ENCODE peak calls at places on chromosome 21, in nine cellular contexts. One of them, this sample, is unnamed.

GRCh38 chr21:38241029-38241740 is 15.6 kb upstream of the KCNJ15 start:
- DNase-seq in suprapubic skin: peak; percentile 71
- DNase-seq in transverse colon: no peak
- DNase-seq in heart right ventricle: peak; percentile 38
- DNase-seq in CD8-positive, alpha-beta T cell: no peak
- DNase-seq in heart left ventricle: peak; percentile 28
- DNase-seq in neural progenitor cell: no peak
- DNase-seq in lower lobe of right lung: no peak
- DNase-seq in IMR-90: no peak
- DNase-seq in this sample: peak; percentile 43

GRCh38 chr21:17406202-17406601 is 106.6 kb upstream of the CXADR start:
- DNase-seq in heart left ventricle: no peak
- DNase-seq in transverse colon: no peak
- DNase-seq in heart right ventricle: no peak
- DNase-seq in neural progenitor cell: no peak
- DNase-seq in IMR-90: no peak
- DNase-seq in suprapubic skin: no peak
- DNase-seq in CD8-positive, alpha-beta T cell: no peak
- DNase-seq in lower lobe of right lung: no peak
- DNase-seq in this sample: no peak

GRCh38 chr21:38289697-38290096 is 32.9 kb downstream of the KCNJ15 start:
- DNase-seq in transverse colon: peak; percentile 16
- DNase-seq in CD8-positive, alpha-beta T cell: no peak
- DNase-seq in suprapubic skin: no peak
- DNase-seq in IMR-90: peak; percentile 98
- DNase-seq in heart left ventricle: peak; percentile 34
- DNase-seq in lower lobe of right lung: peak; percentile 80
- DNase-seq in heart right ventricle: no peak
- DNase-seq in neural progenitor cell: no peak
- DNase-seq in this sample: peak; percentile 72

GRCh38 chr21:41289431-41289830 is 27.2 kb upstream of the FAM3B start:
- DNase-seq in neural progenitor cell: peak; percentile 59
- DNase-seq in transverse colon: no peak
- DNase-seq in heart right ventricle: no peak
- DNase-seq in suprapubic skin: no peak
- DNase-seq in IMR-90: peak; percentile 4
- DNase-seq in heart left ventricle: no peak
- DNase-seq in lower lobe of right lung: no peak
- DNase-seq in CD8-positive, alpha-beta T cell: no peak
- DNase-seq in this sample: peak; percentile 18

GRCh38 chr21:28971171-28971570 is 21.5 kb downstream of the LTN1 start:
- DNase-seq in lower lobe of right lung: no peak
- DNase-seq in IMR-90: peak; percentile 19
- DNase-seq in heart left ventricle: no peak
- DNase-seq in transverse colon: no peak
- DNase-seq in heart right ventricle: no peak
- DNase-seq in CD8-positive, alpha-beta T cell: no peak
- DNase-seq in suprapubic skin: no peak
- DNase-seq in neural progenitor cell: peak; percentile 84
- DNase-seq in this sample: no peak

GRCh38 chr21:36656138-36656537 is 42.8 kb upstream of the SIM2 start:
- DNase-seq in neural progenitor cell: no peak
- DNase-seq in transverse colon: no peak
- DNase-seq in lower lobe of right lung: peak; percentile 61
- DNase-seq in CD8-positive, alpha-beta T cell: no peak
- DNase-seq in heart left ventricle: no peak
- DNase-seq in heart right ventricle: no peak
- DNase-seq in suprapubic skin: no peak
- DNase-seq in IMR-90: no peak
- DNase-seq in this sample: peak; percentile 70

GRCh38 chr21:28767523-28767922 is 225.2 kb downstream of the LTN1 start:
- DNase-seq in IMR-90: no peak
- DNase-seq in neural progenitor cell: no peak
- DNase-seq in transverse colon: no peak
- DNase-seq in heart left ventricle: no peak
- DNase-seq in suprapubic skin: no peak
- DNase-seq in CD8-positive, alpha-beta T cell: no peak
- DNase-seq in lower lobe of right lung: no peak
- DNase-seq in heart right ventricle: no peak
- DNase-seq in this sample: no peak

GRCh38 chr21:29657228-29657989 is 282.4 kb downstream of the GRIK1 start:
- DNase-seq in CD8-positive, alpha-beta T cell: no peak
- DNase-seq in lower lobe of right lung: no peak
- DNase-seq in heart right ventricle: no peak
- DNase-seq in suprapubic skin: no peak
- DNase-seq in transverse colon: no peak
- DNase-seq in IMR-90: no peak
- DNase-seq in heart left ventricle: no peak
- DNase-seq in neural progenitor cell: no peak
- DNase-seq in this sample: peak; percentile 18

GRCh38 chr21:26715878-26716506 is 129.2 kb downstream of the ADAMTS1 start:
- DNase-seq in suprapubic skin: no peak
- DNase-seq in lower lobe of right lung: peak; percentile 44
- DNase-seq in heart right ventricle: no peak
- DNase-seq in IMR-90: peak; percentile 51
- DNase-seq in CD8-positive, alpha-beta T cell: no peak
- DNase-seq in transverse colon: peak; percentile 35
- DNase-seq in heart left ventricle: peak; percentile 31
- DNase-seq in neural progenitor cell: peak; percentile 74
- DNase-seq in this sample: peak; percentile 52

GRCh38 chr21:33873116-33873515 is 42.5 kb downstream of the ATP5PO start:
- DNase-seq in heart left ventricle: no peak
- DNase-seq in IMR-90: no peak
- DNase-seq in CD8-positive, alpha-beta T cell: no peak
- DNase-seq in transverse colon: no peak
- DNase-seq in suprapubic skin: no peak
- DNase-seq in lower lobe of right lung: no peak
- DNase-seq in heart right ventricle: no peak
- DNase-seq in neural progenitor cell: no peak
- DNase-seq in this sample: no peak

DNA sequence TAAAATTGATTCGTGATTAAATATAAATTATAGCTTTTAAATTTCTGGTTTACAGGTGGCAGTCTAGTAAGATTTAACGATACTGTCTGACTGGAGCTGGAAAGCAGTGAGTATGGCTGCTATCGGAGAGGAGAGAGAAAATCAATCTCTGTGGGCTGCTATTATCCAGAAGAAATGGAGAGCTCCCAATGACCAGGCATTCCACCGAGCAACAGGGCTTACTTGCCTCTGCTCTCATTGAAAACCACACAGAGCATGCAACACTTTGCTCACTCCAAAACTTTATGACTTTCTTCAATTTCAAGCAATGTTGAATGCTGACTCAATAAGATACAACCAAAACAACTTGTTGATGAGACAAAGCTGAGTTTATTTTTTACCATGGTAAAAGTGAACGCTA is 337.0 kb upstream of the NCAM2 start:
- DNase-seq in IMR-90: no peak
- DNase-seq in neural progenitor cell: peak; percentile 22
- DNase-seq in transverse colon: no peak
- DNase-seq in suprapubic skin: no peak
- DNase-seq in heart left ventricle: no peak
- DNase-seq in heart right ventricle: no peak
- DNase-seq in lower lobe of right lung: no peak
- DNase-seq in CD8-positive, alpha-beta T cell: no peak
- DNase-seq in this sample: no peak
- H3K4me3 ChIP-seq in IMR-90: no peak overlapping the region
- H3K4me3 ChIP-seq in neural progenitor cell: peak overlapping the region; percentile 25
- H3K4me3 ChIP-seq in transverse colon: no peak overlapping the region
- H3K4me3 ChIP-seq in suprapubic skin: no peak overlapping the region
- H3K4me3 ChIP-seq in heart left ventricle: no peak overlapping the region
- H3K4me3 ChIP-seq in heart right ventricle: no peak overlapping the region
- H3K4me3 ChIP-seq in lower lobe of right lung: no peak overlapping the region
- H3K4me3 ChIP-seq in CD8-positive, alpha-beta T cell: no peak overlapping the region
- H3K4me3 ChIP-seq in this sample: no peak overlapping the region

GRCh38 chr21:40016234-40016633 is 149.0 kb downstream of the PCP4 start:
- DNase-seq in transverse colon: no peak
- DNase-seq in heart left ventricle: no peak
- DNase-seq in heart right ventricle: no peak
- DNase-seq in CD8-positive, alpha-beta T cell: no peak
- DNase-seq in IMR-90: no peak
- DNase-seq in lower lobe of right lung: no peak
- DNase-seq in suprapubic skin: no peak
- DNase-seq in neural progenitor cell: no peak
- DNase-seq in this sample: no peak

GRCh38 chr21:40013001-40013735 is 145.9 kb downstream of the PCP4 start:
- DNase-seq in CD8-positive, alpha-beta T cell: no peak
- DNase-seq in transverse colon: no peak
- DNase-seq in IMR-90: no peak
- DNase-seq in heart right ventricle: no peak
- DNase-seq in heart left ventricle: no peak
- DNase-seq in lower lobe of right lung: no peak
- DNase-seq in suprapubic skin: no peak
- DNase-seq in neural progenitor cell: no peak
- DNase-seq in this sample: no peak

GRCh38 chr21:40014394-40014793 is 147.2 kb downstream of the PCP4 start:
- DNase-seq in transverse colon: no peak
- DNase-seq in CD8-positive, alpha-beta T cell: no peak
- DNase-seq in heart right ventricle: no peak
- DNase-seq in lower lobe of right lung: no peak
- DNase-seq in heart left ventricle: no peak
- DNase-seq in IMR-90: no peak
- DNase-seq in neural progenitor cell: no peak
- DNase-seq in suprapubic skin: no peak
- DNase-seq in this sample: no peak

GRCh38 chr21:40016667-40017066 is 149.4 kb downstream of the PCP4 start:
- DNase-seq in lower lobe of right lung: no peak
- DNase-seq in suprapubic skin: no peak
- DNase-seq in transverse colon: no peak
- DNase-seq in heart left ventricle: no peak
- DNase-seq in IMR-90: no peak
- DNase-seq in CD8-positive, alpha-beta T cell: no peak
- DNase-seq in heart right ventricle: no peak
- DNase-seq in neural progenitor cell: no peak
- DNase-seq in this sample: no peak

GRCh38 chr21:40015818-40016217 is 148.6 kb downstream of the PCP4 start:
- DNase-seq in heart left ventricle: no peak
- DNase-seq in heart right ventricle: no peak
- DNase-seq in CD8-positive, alpha-beta T cell: no peak
- DNase-seq in suprapubic skin: no peak
- DNase-seq in IMR-90: no peak
- DNase-seq in neural progenitor cell: no peak
- DNase-seq in transverse colon: no peak
- DNase-seq in lower lobe of right lung: no peak
- DNase-seq in this sample: no peak
- H3K4me3 ChIP-seq in heart left ventricle: no peak overlapping the region
- H3K4me3 ChIP-seq in heart right ventricle: no peak overlapping the region
- H3K4me3 ChIP-seq in CD8-positive, alpha-beta T cell: no peak overlapping the region
- H3K4me3 ChIP-seq in suprapubic skin: no peak overlapping the region
- H3K4me3 ChIP-seq in IMR-90: no peak overlapping the region
- H3K4me3 ChIP-seq in neural progenitor cell: no peak overlapping the region
- H3K4me3 ChIP-seq in transverse colon: no peak overlapping the region
- H3K4me3 ChIP-seq in lower lobe of right lung: no peak overlapping the region
- H3K4me3 ChIP-seq in this sample: no peak overlapping the region

GRCh38 chr21:45612096-45613019 is 31.2 kb upstream of the PCBP3 start:
- DNase-seq in transverse colon: peak; percentile 26
- DNase-seq in CD8-positive, alpha-beta T cell: peak; percentile 4
- DNase-seq in neural progenitor cell: no peak
- DNase-seq in heart left ventricle: no peak
- DNase-seq in suprapubic skin: peak; percentile 40
- DNase-seq in lower lobe of right lung: no peak
- DNase-seq in heart right ventricle: no peak
- DNase-seq in IMR-90: peak; percentile 90
- DNase-seq in this sample: no peak

GRCh38 chr21:45607922-45608295 is 35.6 kb upstream of the PCBP3 start:
- DNase-seq in lower lobe of right lung: no peak
- DNase-seq in CD8-positive, alpha-beta T cell: peak; percentile 2
- DNase-seq in IMR-90: no peak
- DNase-seq in neural progenitor cell: no peak
- DNase-seq in heart left ventricle: no peak
- DNase-seq in transverse colon: no peak
- DNase-seq in heart right ventricle: no peak
- DNase-seq in suprapubic skin: peak; percentile 5
- DNase-seq in this sample: no peak

GRCh38 chr21:45603481-45603880 is 40.0 kb upstream of the PCBP3 start:
- DNase-seq in neural progenitor cell: no peak
- DNase-seq in suprapubic skin: no peak
- DNase-seq in IMR-90: no peak
- DNase-seq in heart left ventricle: no peak
- DNase-seq in transverse colon: no peak
- DNase-seq in CD8-positive, alpha-beta T cell: no peak
- DNase-seq in heart right ventricle: no peak
- DNase-seq in lower lobe of right lung: no peak
- DNase-seq in this sample: no peak

GRCh38 chr21:45611296-45611695 is 32.2 kb upstream of the PCBP3 start:
- DNase-seq in transverse colon: no peak
- DNase-seq in heart right ventricle: no peak
- DNase-seq in lower lobe of right lung: no peak
- DNase-seq in neural progenitor cell: no peak
- DNase-seq in heart left ventricle: no peak
- DNase-seq in IMR-90: no peak
- DNase-seq in suprapubic skin: no peak
- DNase-seq in CD8-positive, alpha-beta T cell: peak; percentile 2
- DNase-seq in this sample: no peak

DNA sequence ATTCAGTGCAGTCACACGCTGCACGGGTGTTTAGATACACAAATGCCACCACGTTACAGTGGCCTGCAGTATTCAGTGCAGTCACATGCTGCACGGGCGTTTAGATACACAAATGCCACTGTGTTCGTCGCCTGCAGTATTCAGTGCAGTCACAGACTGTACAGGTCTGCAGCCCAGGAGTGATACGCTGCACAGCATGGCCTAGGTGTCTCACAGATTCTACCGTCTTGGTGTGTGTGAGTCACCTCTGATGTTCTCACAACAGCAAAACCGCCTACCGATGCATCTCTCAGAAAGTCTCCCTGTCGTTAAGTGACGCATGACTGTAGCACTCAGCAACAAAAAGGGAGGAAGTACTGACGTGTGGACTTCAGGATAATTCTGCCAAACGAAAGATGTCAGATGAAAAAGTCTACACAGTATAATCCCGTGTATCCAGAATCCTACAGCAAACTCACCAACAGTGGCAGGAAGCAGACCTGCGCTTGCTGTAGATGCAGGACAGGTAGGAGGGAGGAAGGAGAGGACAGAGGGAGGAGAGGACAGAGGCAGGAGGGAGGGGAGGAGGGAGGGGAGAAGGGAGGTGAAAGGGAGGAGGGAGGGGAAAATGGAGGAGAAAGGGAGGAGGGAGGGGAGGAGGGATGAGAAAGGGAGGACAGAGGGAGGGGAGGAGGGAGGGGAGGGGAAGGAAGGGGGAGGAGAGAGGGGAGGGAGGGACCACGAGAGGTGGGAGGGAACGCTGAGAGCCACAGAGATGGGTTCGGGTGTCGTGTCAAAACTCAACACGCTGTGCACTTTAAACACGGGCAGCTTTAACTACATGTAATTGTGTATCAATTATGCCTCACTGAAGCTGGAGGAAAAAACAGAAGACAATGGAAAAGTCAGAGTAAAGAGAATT is 36.3 kb upstream of the PCBP3 start:
- DNase-seq in heart right ventricle: no peak
- DNase-seq in IMR-90: peak; percentile 24
- DNase-seq in lower lobe of right lung: no peak
- DNase-seq in neural progenitor cell: no peak
- DNase-seq in heart left ventricle: no peak
- DNase-seq in CD8-positive, alpha-beta T cell: peak; percentile 43
- DNase-seq in transverse colon: no peak
- DNase-seq in suprapubic skin: peak; percentile 7
- DNase-seq in this sample: no peak
- H3K4me3 ChIP-seq in heart right ventricle: no peak overlapping the region
- H3K4me3 ChIP-seq in IMR-90: no peak overlapping the region
- H3K4me3 ChIP-seq in lower lobe of right lung: no peak overlapping the region
- H3K4me3 ChIP-seq in neural progenitor cell: no peak overlapping the region
- H3K4me3 ChIP-seq in heart left ventricle: no peak overlapping the region
- H3K4me3 ChIP-seq in CD8-positive, alpha-beta T cell: no peak overlapping the region
- H3K4me3 ChIP-seq in transverse colon: no peak overlapping the region
- H3K4me3 ChIP-seq in suprapubic skin: no peak overlapping the region
- H3K4me3 ChIP-seq in this sample: no peak overlapping the region

GRCh38 chr21:32412998-32413504 is 545 bp downstream of the EVA1C start:
- DNase-seq in transverse colon: peak; percentile 86
- DNase-seq in heart left ventricle: peak; percentile 49
- DNase-seq in CD8-positive, alpha-beta T cell: no peak
- DNase-seq in neural progenitor cell: no peak
- DNase-seq in lower lobe of right lung: peak; percentile 80
- DNase-seq in IMR-90: no peak
- DNase-seq in suprapubic skin: peak; percentile 78
- DNase-seq in heart right ventricle: peak; percentile 42
- DNase-seq in this sample: peak; percentile 29
- H3K4me3 ChIP-seq in transverse colon: peak overlapping the region; percentile 75
- H3K4me3 ChIP-seq in heart left ventricle: peak overlapping the region; percentile 60
- H3K4me3 ChIP-seq in CD8-positive, alpha-beta T cell: peak overlapping the region; percentile 63
- H3K4me3 ChIP-seq in neural progenitor cell: peak overlapping the region; percentile 56
- H3K4me3 ChIP-seq in lower lobe of right lung: peak overlapping the region; percentile 73
- H3K4me3 ChIP-seq in IMR-90: peak overlapping the region; percentile 64
- H3K4me3 ChIP-seq in suprapubic skin: peak overlapping the region; percentile 77
- H3K4me3 ChIP-seq in heart right ventricle: peak overlapping the region; percentile 83
- H3K4me3 ChIP-seq in this sample: peak overlapping the region; percentile 72